ENCODE peak calls at places on chromosomes 5 and 9, in eight cellular contexts. G is endothelial cell of umbilical vein, P is epithelial cell of esophagus, C is astrocyte, V is upper lobe of right lung, U is uterus, S is IMR-90, Y is epithelial cell of proximal tubule. I is an unnamed sample.

GRCh38 chr5:76582252-76583162 is 40.7 kb downstream of the F2RL2 start:
- DNase-seq in G (no peak), P (peak), C (peak), V (no peak), U (no peak), S (peak), Y (no peak), I (no peak)

GRCh38 chr5:139384591-139385051 is 1.5 kb upstream of the SLC23A1 start:
- DNase-seq in G (no peak), P (no peak), C (no peak), V (no peak), U (no peak), S (no peak), Y (no peak), I (no peak)

GRCh38 chr9:95181845-95182244 is 135.7 kb downstream of the FANCC start:
- DNase-seq in G (no peak), P (no peak), C (peak), V (no peak), U (no peak), S (no peak), Y (no peak), I (no peak)

GRCh38 chr9:95071450-95071849 is 246.1 kb downstream of the FANCC start:
- DNase-seq in G (no peak), P (no peak), C (no peak), V (no peak), U (no peak), S (no peak), Y (no peak), I (no peak)

GRCh38 chr5:93736284-93736683 is 5.1 kb downstream of the POU5F2 start:
- DNase-seq in G (no peak), P (no peak), C (peak), V (no peak), U (no peak), S (peak), Y (no peak), I (no peak)

GRCh38 chr5:33781286-33781685 is 110.5 kb downstream of the ADAMTS12 start:
- DNase-seq in G (no peak), P (no peak), C (peak), V (no peak), U (no peak), S (peak), Y (peak), I (no peak)

GRCh38 chr5:173327084-173327947 is 898 bp downstream of the STC2 start:
- DNase-seq in G (peak), P (peak), C (peak), V (no peak), U (no peak), S (peak), Y (no peak), I (no peak)

GRCh38 chr5:132839426-132840301 is 9.2 kb upstream of the SHROOM1 start:
- DNase-seq in G (peak), P (peak), C (peak), V (peak), U (no peak), S (peak), Y (no peak), I (no peak)

GRCh38 chr5:95822038-95822407 is 503 bp downstream of the GLRX start:
- DNase-seq in G (peak), P (peak), C (peak), V (peak), U (peak), S (peak), Y (no peak), I (peak)

GRCh38 chr5:95822408-95823240 is at the start of gene GLRX:
- DNase-seq in G (peak), P (peak), C (peak), V (peak), U (peak), S (peak), Y (peak), I (peak)

GRCh38 chr5:95823241-95823737 is 763 bp upstream of the GLRX start:
- DNase-seq in G (no peak), P (no peak), C (no peak), V (no peak), U (no peak), S (no peak), Y (no peak), I (no peak)

GRCh38 chr5:95824747-95825146 is 2.2 kb upstream of the GLRX start:
- DNase-seq in G (no peak), P (no peak), C (no peak), V (no peak), U (no peak), S (no peak), Y (no peak), I (no peak)

GRCh38 chr5:95823738-95824609 is 1.4 kb upstream of the GLRX start:
- DNase-seq in G (peak), P (peak), C (peak), V (peak), U (peak), S (peak), Y (peak), I (no peak)
- H3K4me3 ChIP-seq in G (no peak), P (no peak), C (peak), V (peak), U (peak), S (peak), Y (peak), I (peak)

GRCh38 chr5:154470172-154470571 is 7.9 kb downstream of the HAND1 start:
- DNase-seq in G (no peak), P (no peak), C (no peak), V (no peak), U (no peak), S (no peak), Y (no peak), I (no peak)
- H3K4me3 ChIP-seq in G (no peak), P (no peak), C (no peak), V (no peak), U (no peak), S (no peak), Y (no peak), I (no peak)

GRCh38 chr5:61597684-61598083 is 265.6 kb downstream of the ZSWIM6 start:
- DNase-seq in G (no peak), P (no peak), C (no peak), V (no peak), U (no peak), S (no peak), Y (no peak), I (no peak)

GRCh38 chr5:61600945-61601491 is 269.0 kb downstream of the ZSWIM6 start:
- DNase-seq in G (no peak), P (no peak), C (peak), V (no peak), U (no peak), S (no peak), Y (no peak), I (no peak)

GRCh38 chr5:61598140-61598539 is 266.1 kb downstream of the ZSWIM6 start:
- DNase-seq in G (no peak), P (no peak), C (no peak), V (no peak), U (no peak), S (no peak), Y (no peak), I (no peak)

GRCh38 chr5:61600141-61600480 is 268.1 kb downstream of the ZSWIM6 start:
- DNase-seq in G (no peak), P (no peak), C (no peak), V (no peak), U (no peak), S (no peak), Y (no peak), I (no peak)

GRCh38 chr5:61599370-61600140 is 267.5 kb downstream of the ZSWIM6 start:
- DNase-seq in G (peak), P (peak), C (peak), V (no peak), U (no peak), S (peak), Y (no peak), I (no peak)
- H3K4me3 ChIP-seq in G (no peak), P (no peak), C (no peak), V (no peak), U (no peak), S (no peak), Y (no peak), I (no peak)

GRCh38 chr5:149130932-149131273 is 10.4 kb upstream of the ABLIM3 start:
- DNase-seq in G (no peak), P (peak), C (no peak), V (no peak), U (no peak), S (no peak), Y (no peak), I (no peak)

GRCh38 chr5:149133795-149134777 is 7.2 kb upstream of the ABLIM3 start:
- DNase-seq in G (peak), P (peak), C (peak), V (no peak), U (peak), S (peak), Y (no peak), I (no peak)

GRCh38 chr5:149134778-149135169 is 6.5 kb upstream of the ABLIM3 start:
- DNase-seq in G (no peak), P (peak), C (no peak), V (no peak), U (no peak), S (no peak), Y (no peak), I (no peak)

GRCh38 chr5:149130121-149130931 is 11.0 kb upstream of the ABLIM3 start:
- DNase-seq in G (peak), P (peak), C (no peak), V (no peak), U (no peak), S (peak), Y (no peak), I (no peak)

DNA sequence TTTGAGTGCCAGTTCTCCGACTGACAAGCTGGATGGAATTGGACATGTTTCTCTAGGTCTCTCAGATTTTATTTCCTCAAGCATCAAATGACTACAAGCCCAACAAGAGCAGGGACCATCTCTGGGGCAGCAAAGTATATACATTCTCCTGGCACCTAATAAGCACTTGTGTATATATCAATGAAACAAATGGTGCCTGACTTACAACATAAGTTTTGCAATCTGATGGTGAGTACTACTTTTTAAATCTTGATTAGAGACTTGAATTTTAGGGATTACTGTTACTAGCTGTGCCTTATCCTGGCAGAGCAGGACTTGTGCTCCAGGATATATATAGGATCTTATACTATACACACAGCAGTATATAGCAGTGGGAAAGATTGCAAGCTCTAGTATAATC is 8.8 kb upstream of the ABLIM3 start:
- DNase-seq in G (no peak), P (no peak), C (no peak), V (no peak), U (no peak), S (peak), Y (no peak), I (no peak)
- H3K4me3 ChIP-seq in G (no peak), P (no peak), C (no peak), V (no peak), U (no peak), S (no peak), Y (no peak), I (no peak)

GRCh38 chr5:172106511-172107356 is 81.3 kb downstream of the STK10 start:
- DNase-seq in G (peak), P (no peak), C (no peak), V (peak), U (peak), S (no peak), Y (no peak), I (peak)
- H3K4me3 ChIP-seq in G (no peak), P (no peak), C (peak), V (peak), U (no peak), S (peak), Y (peak), I (peak)

DNA sequence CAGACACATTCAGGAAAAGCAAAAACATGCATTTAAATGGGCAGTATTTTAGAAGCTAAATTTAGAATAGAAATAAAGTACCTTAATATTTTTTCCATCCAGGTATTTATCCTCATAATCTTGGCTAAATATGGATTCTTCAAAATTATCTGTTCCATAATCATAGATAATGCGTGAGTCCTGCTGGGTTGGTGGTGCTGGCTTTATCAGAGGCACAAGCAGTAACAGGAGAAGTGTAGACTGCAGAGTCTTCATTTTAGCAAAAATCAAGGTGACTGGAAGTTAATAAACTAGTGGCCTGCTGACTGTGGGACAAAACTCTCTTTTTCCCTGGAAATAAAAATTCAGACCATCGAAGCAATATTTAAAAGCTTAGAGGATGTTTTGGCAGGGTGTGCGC is 1.2 kb downstream of the OGN start:
- DNase-seq in G (no peak), P (no peak), C (no peak), V (no peak), U (no peak), S (no peak), Y (no peak), I (no peak)
- H3K4me3 ChIP-seq in G (no peak), P (no peak), C (no peak), V (peak), U (no peak), S (no peak), Y (no peak), I (no peak)

I was measured in kidney.